ENCODE peak calls at places on chromosomes 4 and X, in five cellular contexts. Q, F, L, Y and W are unnamed samples.

GRCh38 chrX:132489256-132490085 is 633 bp upstream of the MBNL3 start:
- DNase-seq in Q (no peak), F (peak; percentile 66), L (peak; percentile 70), Y (peak; percentile 74), W (peak; percentile 79)

GRCh38 chrX:18360867-18361266 is 6.4 kb upstream of the SCML2 start:
- DNase-seq in Q (no peak), F (peak; percentile 14), L (no peak), Y (no peak), W (no peak)

GRCh38 chrX:74602142-74602541 is 12.3 kb downstream of the RLIM start:
- DNase-seq in Q (no peak), F (no peak), L (no peak), Y (no peak), W (no peak)

GRCh38 chr4:27115221-27115620 is 254.6 kb downstream of the STIM2 start:
- DNase-seq in Q (no peak), F (no peak), L (no peak), Y (no peak), W (no peak)

GRCh38 chr4:151933122-151933827 is 172.5 kb upstream of the GATB start:
- DNase-seq in Q (no peak), F (peak; percentile 41), L (no peak), Y (no peak), W (no peak)

GRCh38 chr4:156201050-156201449 is 247.4 kb upstream of the CTSO start:
- DNase-seq in Q (no peak), F (no peak), L (no peak), Y (no peak), W (no peak)

GRCh38 chr4:165048170-165048569 is 5.5 kb upstream of the TRIM75 start:
- DNase-seq in Q (no peak), F (no peak), L (no peak), Y (no peak), W (no peak)

GRCh38 chrX:3567681-3568080 is 145.8 kb downstream of the PRKX start:
- DNase-seq in Q (no peak), F (no peak), L (no peak), Y (no peak), W (no peak)

GRCh38 chr4:55186700-55187099 is 61.3 kb upstream of the KDR start:
- DNase-seq in Q (no peak), F (no peak), L (no peak), Y (no peak), W (no peak)

GRCh38 chr4:182585321-182585720 is 331.9 kb downstream of the DCTD start:
- DNase-seq in Q (no peak), F (no peak), L (no peak), Y (no peak), W (no peak)

DNA sequence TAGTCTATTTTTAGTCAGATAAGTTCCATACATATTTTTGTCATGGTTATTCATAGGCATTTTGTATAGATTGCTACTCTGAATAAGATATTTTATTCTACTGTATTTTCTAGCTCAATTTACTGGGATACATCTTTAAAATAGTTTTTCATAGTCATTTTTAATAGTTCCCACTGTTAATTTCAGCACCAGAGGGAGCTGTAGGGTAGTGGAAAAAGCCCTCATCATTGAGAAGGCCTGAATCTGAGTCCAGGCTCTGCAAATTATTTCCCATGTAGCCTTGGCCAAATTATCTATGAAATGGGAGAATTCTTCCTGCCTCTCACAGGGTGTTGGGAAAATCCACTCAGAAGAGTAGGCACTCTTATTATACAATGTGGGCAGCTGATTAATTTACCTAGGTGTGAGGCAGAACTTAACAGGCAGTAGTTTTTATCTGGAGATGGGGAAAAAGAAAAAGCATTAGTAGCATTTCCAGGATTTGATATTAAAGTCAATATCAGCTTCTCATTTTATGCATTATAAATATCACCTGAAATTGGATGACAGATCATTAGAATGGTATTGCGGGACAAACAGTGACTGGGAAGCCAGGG is 102.9 kb upstream of the PAQR3 start:
- DNase-seq in Q (no peak), F (no peak), L (peak; percentile 72), Y (no peak), W (no peak)
- TF ChIP-seq CTCF in Q (no peak), F (peak; percentile 71), L (peak; percentile 58), Y (peak; percentile 57), W (no peak)

GRCh38 chrX:13010546-13010945 is 33.9 kb downstream of the FAM9C start:
- DNase-seq in Q (no peak), F (no peak), L (no peak), Y (no peak), W (no peak)

GRCh38 chrX:13013353-13014110 is 30.9 kb downstream of the FAM9C start:
- DNase-seq in Q (no peak), F (no peak), L (no peak), Y (peak; percentile 73), W (peak; percentile 56)

GRCh38 chrX:13014111-13015094 is 30.0 kb downstream of the FAM9C start:
- DNase-seq in Q (no peak), F (no peak), L (no peak), Y (no peak), W (no peak)

GRCh38 chrX:13009844-13010243 is 34.6 kb downstream of the FAM9C start:
- DNase-seq in Q (no peak), F (no peak), L (no peak), Y (no peak), W (no peak)

GRCh38 chrX:13015536-13016236 is 28.7 kb downstream of the FAM9C start:
- DNase-seq in Q (no peak), F (no peak), L (no peak), Y (no peak), W (no peak)
- H3K4me1 ChIP-seq in Q (no peaks in the 10 kb centered on the region), F (peaks cover 36% of the 10 kb centered on the region), L (no peaks in the 10 kb centered on the region), Y (no peaks in the 10 kb centered on the region), W (no peaks in the 10 kb centered on the region)

DNA sequence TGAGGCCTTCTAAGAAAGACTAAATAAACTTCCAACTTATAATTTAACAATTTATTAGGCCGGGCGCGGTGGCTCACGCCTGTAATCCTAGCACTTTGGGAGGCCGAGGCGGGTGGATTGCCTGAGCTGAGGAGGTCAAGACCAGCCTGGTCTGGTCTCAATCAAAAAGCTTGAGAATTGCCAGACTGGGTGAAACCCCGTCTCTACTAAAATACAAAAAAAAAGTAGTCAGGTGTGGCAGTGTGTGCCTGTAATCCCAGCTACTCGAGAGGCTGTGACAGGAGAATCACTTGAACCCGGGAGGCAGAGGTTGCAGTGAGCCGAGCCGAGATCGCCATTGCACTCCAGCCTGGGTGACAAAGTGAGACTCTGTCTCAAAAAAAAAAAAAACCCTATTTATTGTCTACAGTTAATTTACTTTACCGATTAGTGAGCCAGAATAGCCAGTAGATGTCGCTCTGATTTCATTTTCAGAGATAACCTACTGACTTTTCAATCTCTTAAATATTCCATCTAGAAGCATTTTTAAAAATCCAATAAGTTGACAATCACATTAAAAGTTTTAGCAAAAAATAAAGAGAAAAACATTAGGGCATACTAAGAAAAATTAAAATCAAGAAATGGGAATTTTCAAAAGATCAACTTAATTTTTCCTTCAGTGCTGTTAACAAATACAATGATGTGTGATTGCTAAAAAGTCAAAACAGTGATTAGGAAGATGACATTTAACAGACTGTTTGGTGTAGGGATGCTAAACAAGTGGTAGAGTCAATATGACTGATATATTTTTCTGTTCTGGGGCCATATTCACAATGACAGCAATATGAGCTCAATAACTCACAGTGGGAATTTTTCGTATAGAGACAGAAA is 4.3 kb upstream of the SHROOM3 start:
- DNase-seq in Q (no peak), F (no peak), L (peak; percentile 69), Y (no peak), W (no peak)
- TF ChIP-seq CTCF in Q (no peak), F (peak; percentile 79), L (peak; percentile 59), Y (peak; percentile 46), W (peak; percentile 39)

GRCh38 chr4:123378794-123379193 is 17.8 kb upstream of the SPRY1 start:
- DNase-seq in Q (no peak), F (no peak), L (no peak), Y (no peak), W (no peak)

GRCh38 chr4:123386608-123387007 is 10.0 kb upstream of the SPRY1 start:
- DNase-seq in Q (no peak), F (no peak), L (no peak), Y (no peak), W (no peak)

GRCh38 chr4:123380728-123381716 is 15.6 kb upstream of the SPRY1 start:
- DNase-seq in Q (no peak), F (no peak), L (no peak), Y (no peak), W (no peak)

GRCh38 chr4:123379392-123379791 is 17.2 kb upstream of the SPRY1 start:
- DNase-seq in Q (no peak), F (no peak), L (no peak), Y (no peak), W (no peak)

GRCh38 chr4:123381996-123382395 is 14.6 kb upstream of the SPRY1 start:
- DNase-seq in Q (no peak), F (no peak), L (no peak), Y (no peak), W (no peak)
- H3K4me1 ChIP-seq in Q (no peaks in the 10 kb centered on the region), F (peaks cover 8% of the 10 kb centered on the region), L (no peaks in the 10 kb centered on the region), Y (no peaks in the 10 kb centered on the region), W (no peaks in the 10 kb centered on the region)

DNA sequence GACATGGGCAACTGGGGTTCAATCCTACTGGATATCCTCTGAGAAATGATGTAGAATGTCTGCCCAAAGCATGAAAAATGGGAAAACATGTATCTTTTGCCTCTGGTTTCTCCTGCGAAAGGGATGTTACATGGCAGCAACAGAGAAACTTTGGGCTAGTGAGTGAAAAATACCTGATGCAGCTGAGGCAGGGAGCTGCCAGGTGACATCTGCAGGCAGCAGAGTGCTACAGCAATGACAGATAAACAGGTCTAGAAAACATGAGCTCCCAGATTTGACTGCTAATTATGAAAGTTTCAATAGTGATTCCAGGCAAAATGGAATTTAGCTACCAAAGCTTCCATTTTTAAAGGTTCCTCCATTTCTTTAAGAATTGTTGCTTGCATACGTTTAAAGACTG is 4.8 kb upstream of the CXCL1 start:
- DNase-seq in Q (no peak), F (no peak), L (peak; percentile 7), Y (no peak), W (no peak)
- TF ChIP-seq CTCF in Q (no peak), F (no peak), L (peak; percentile 31), Y (peak; percentile 16), W (peak; percentile 32)

GRCh38 chrX:63744850-63745249 is 40.2 kb downstream of the ARHGEF9 start:
- DNase-seq in Q (no peak), F (no peak), L (no peak), Y (no peak), W (no peak)

GRCh38 chrX:63746715-63747114 is 38.3 kb downstream of the ARHGEF9 start:
- DNase-seq in Q (no peak), F (no peak), L (no peak), Y (no peak), W (no peak)

GRCh38 chrX:63740382-63740781 is 44.6 kb downstream of the ARHGEF9 start:
- DNase-seq in Q (no peak), F (no peak), L (no peak), Y (no peak), W (no peak)

GRCh38 chrX:63746278-63746677 is 38.7 kb downstream of the ARHGEF9 start:
- DNase-seq in Q (no peak), F (no peak), L (no peak), Y (no peak), W (no peak)

DNA sequence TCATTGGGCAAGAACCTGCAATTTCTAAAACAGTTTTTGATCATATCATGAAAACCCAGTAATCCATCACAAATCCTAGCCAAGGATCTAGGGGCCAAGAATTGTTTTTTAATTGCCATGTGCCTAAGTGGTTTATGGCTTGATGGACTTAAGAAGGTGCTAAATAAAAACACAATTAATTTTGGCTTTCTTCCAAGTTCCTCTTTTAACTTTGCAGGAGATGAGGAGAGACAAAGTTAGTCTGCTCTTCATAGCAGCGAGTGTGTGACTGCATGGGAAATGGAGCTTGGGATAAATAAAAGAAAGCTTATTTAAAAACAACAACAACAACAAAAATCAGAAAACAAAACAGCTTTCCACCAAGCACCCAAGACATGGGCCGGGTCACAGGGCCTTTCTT is 41.4 kb downstream of the ARHGEF9 start:
- DNase-seq in Q (no peak), F (no peak), L (no peak), Y (no peak), W (no peak)
- H3K4me1 ChIP-seq in Q (no peaks in the 10 kb centered on the region), F (peaks cover 16% of the 10 kb centered on the region), L (peaks cover 7% of the 10 kb centered on the region), Y (peaks cover 10% of the 10 kb centered on the region), W (no peaks in the 10 kb centered on the region)